ENCODE peak calls at places on chromosomes 6 and 20, in eight cellular contexts. F is stomach, C is HepG2, O is prostate gland, U is SK-N-SH, Q is breast epithelium, I is transverse colon, Y is endothelial cell of umbilical vein. L is an unnamed sample.

GRCh38 chr20:7985916-7986315 is 33.6 kb downstream of the TMX4 start:
- DNase-seq in F (no peak), C (no peak), O (no peak), U (no peak), Q (no peak), I (no peak), Y (no peak), L (no peak)

GRCh38 chr20:46204594-46205205 is 86.6 kb downstream of the CD40 start:
- DNase-seq in F (no peak), C (no peak), O (no peak), U (no peak), Q (no peak), I (no peak), Y (no peak), L (no peak)

GRCh38 chr6:76774750-76775396 is 688.4 kb downstream of the HTR1B start:
- DNase-seq in F (peak; percentile 55), C (no peak), O (no peak), U (no peak), Q (no peak), I (no peak), Y (peak; percentile 84), L (no peak)

GRCh38 chr6:27280540-27281000 is 31.5 kb downstream of the POM121L2 start:
- DNase-seq in F (no peak), C (peak; percentile 10), O (no peak), U (no peak), Q (no peak), I (no peak), Y (no peak), L (no peak)

GRCh38 chr6:128860782-128861181 is 22.2 kb upstream of the LAMA2 start:
- DNase-seq in F (no peak), C (no peak), O (no peak), U (no peak), Q (no peak), I (no peak), Y (no peak), L (no peak)

GRCh38 chr6:123118811-123119210 is 122.8 kb downstream of the CLVS2 start:
- DNase-seq in F (no peak), C (no peak), O (no peak), U (no peak), Q (no peak), I (no peak), Y (no peak), L (no peak)

GRCh38 chr20:1813101-1813529 is 82.1 kb upstream of the SIRPA start:
- DNase-seq in F (peak; percentile 60), C (peak; percentile 78), O (peak; percentile 43), U (no peak), Q (no peak), I (peak; percentile 35), Y (peak; percentile 92), L (peak; percentile 25)

GRCh38 chr6:111662794-111663231 is 57.1 kb upstream of the TRAF3IP2 start:
- DNase-seq in F (no peak), C (no peak), O (peak; percentile 48), U (peak; percentile 67), Q (no peak), I (peak; percentile 26), Y (no peak), L (no peak)

GRCh38 chr6:127550403-127550802 is 26.6 kb upstream of the C6orf58 start:
- DNase-seq in F (no peak), C (no peak), O (no peak), U (no peak), Q (no peak), I (no peak), Y (no peak), L (no peak)

GRCh38 chr20:17946572-17947473 is 21.8 kb downstream of the SNX5 start:
- DNase-seq in F (no peak), C (no peak), O (no peak), U (no peak), Q (no peak), I (no peak), Y (no peak), L (no peak)

GRCh38 chr6:35363293-35363750 is 21.0 kb downstream of the PPARD start:
- DNase-seq in F (no peak), C (no peak), O (no peak), U (peak; percentile 68), Q (no peak), I (no peak), Y (no peak), L (no peak)

GRCh38 chr6:23140879-23141278 is 571.5 kb downstream of the HDGFL1 start:
- DNase-seq in F (no peak), C (no peak), O (no peak), U (no peak), Q (no peak), I (no peak), Y (no peak), L (no peak)

GRCh38 chr20:4065405-4065841 is 50.1 kb upstream of the RNF24 start:
- DNase-seq in F (no peak), C (no peak), O (no peak), U (no peak), Q (no peak), I (no peak), Y (peak; percentile 78), L (no peak)

GRCh38 chr20:51752343-51752951 is 15.7 kb downstream of the ATP9A start:
- DNase-seq in F (no peak), C (peak; percentile 71), O (no peak), U (no peak), Q (no peak), I (no peak), Y (peak; percentile 89), L (no peak)

GRCh38 chr6:114611696-114612095 is 268.9 kb upstream of the HS3ST5 start:
- DNase-seq in F (no peak), C (no peak), O (no peak), U (no peak), Q (no peak), I (no peak), Y (no peak), L (no peak)

GRCh38 chr20:3045042-3045815 is 623 bp upstream of the MRPS26 start:
- DNase-seq in F (peak; percentile 77), C (no peak), O (peak; percentile 74), U (peak; percentile 91), Q (peak; percentile 70), I (peak; percentile 86), Y (no peak), L (no peak)

DNA sequence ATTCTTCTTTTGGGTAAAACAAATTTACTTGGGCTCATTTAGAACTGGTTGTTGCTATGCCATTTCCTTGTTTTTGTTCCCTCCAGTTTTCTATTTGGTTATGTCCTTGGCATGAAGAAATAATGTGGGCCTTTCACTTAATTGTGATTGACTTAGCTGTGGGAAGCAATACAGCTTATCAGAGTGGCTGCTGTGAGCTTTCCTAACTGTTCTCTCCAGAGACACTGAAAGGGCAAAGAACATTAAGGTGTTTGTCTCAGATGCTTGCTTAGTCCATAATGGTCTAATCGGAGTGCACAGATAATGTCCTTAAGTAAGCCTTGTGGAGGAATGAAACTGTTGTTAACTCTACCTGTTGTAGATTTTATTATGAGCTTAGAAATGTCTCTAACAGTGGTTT is 56.6 kb downstream of the SH3BGRL2 start:
- DNase-seq in F (no peak), C (peak; percentile 13), O (no peak), U (no peak), Q (no peak), I (no peak), Y (no peak), L (no peak)
- TF ChIP-seq POLR2AphosphoS5 in F (peak; percentile 5), C (no peak), O (no peak), U (no peak), Q (no peak), I (no peak), Y (no peak), L (no peak)

GRCh38 chr6:126374372-126374771 is 34.5 kb downstream of the CENPW start:
- DNase-seq in F (no peak), C (no peak), O (no peak), U (no peak), Q (no peak), I (no peak), Y (no peak), L (no peak)

GRCh38 chr6:126376682-126377081 is 36.8 kb downstream of the CENPW start:
- DNase-seq in F (no peak), C (no peak), O (no peak), U (no peak), Q (no peak), I (no peak), Y (no peak), L (no peak)

GRCh38 chr6:126372626-126373025 is 32.7 kb downstream of the CENPW start:
- DNase-seq in F (no peak), C (no peak), O (no peak), U (no peak), Q (no peak), I (no peak), Y (no peak), L (no peak)

GRCh38 chr6:126377594-126378153 is 37.8 kb downstream of the CENPW start:
- DNase-seq in F (no peak), C (peak; percentile 33), O (no peak), U (no peak), Q (no peak), I (no peak), Y (no peak), L (no peak)

DNA sequence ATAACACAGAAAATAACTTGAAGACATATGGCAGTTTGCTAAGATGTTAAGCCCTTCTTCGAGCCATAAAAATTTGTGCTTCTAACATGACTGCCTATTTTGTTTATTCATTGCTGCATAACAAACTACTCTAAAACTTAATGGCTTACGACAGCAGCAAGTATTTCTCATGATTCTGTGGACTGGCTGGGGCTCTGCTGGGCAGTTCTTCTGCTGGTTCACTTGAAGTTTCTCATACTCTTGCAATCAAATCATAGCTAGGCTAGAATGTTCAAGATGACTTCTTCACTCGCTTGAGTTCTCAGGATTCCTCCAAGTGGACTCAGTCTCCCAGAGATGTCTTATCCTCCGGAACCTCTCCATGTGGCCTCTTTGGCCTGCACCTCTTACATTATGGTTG is 33.4 kb downstream of the CENPW start:
- DNase-seq in F (no peak), C (no peak), O (no peak), U (no peak), Q (no peak), I (no peak), Y (no peak), L (no peak)
- H3K4me1 ChIP-seq in F (no peaks in the 10 kb centered on the region), C (peaks cover 8% of the 10 kb centered on the region), O (no peaks in the 10 kb centered on the region), U (no peaks in the 10 kb centered on the region), Q (no peaks in the 10 kb centered on the region), I (no peaks in the 10 kb centered on the region), Y (no peaks in the 10 kb centered on the region), L (no peaks in the 10 kb centered on the region)

DNA sequence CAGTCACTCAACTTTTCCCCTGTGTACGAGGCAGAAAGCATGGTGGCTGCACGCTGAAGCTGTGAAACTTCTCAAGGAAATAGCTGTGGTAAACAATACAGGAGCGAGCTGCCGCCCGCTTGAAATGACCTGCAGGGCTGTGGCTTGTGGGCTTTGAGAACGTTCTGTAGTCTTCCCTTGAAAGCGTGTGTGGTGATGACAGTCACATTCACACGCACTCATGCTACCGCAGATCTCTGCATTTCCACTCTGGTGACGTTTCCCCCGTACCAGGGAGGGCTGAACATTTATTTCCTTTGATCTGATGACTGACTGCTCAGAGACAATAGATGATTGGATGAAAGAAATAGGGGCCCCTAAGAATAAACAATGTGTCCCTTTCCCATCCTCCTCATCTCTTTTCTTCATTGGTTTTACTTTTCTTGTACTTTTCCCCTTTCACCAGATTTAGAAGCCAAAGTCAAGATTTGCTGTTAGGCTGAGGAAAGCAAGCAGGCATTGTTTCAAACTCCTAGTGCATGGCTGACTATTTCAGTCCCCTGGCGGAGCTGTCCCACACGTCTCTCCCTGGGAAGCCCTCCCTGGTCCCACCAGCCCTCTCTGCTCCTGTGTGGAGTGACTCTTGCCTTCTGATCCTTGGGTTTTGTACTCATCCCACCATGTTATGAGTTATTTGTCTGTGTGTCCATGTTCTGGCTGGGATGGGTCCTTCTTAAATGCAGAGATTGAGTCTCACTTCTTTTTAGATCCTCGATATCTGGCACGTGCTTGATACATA is 3.9 kb downstream of the SYTL3 start:
- DNase-seq in F (peak; percentile 61), C (no peak), O (no peak), U (no peak), Q (peak; percentile 55), I (peak; percentile 74), Y (no peak), L (no peak)
- TF ChIP-seq POLR2AphosphoS5 in F (peak; percentile 49), C (no peak), O (peak; percentile 8), U (no peak), Q (no peak), I (no peak), Y (no peak), L (peak; percentile 4)

GRCh38 chr6:37180075-37180474 is 10.1 kb downstream of the PIM1 start:
- DNase-seq in F (no peak), C (no peak), O (no peak), U (no peak), Q (no peak), I (no peak), Y (no peak), L (no peak)
- H3K4me1 ChIP-seq in F (peaks cover 2% of the 10 kb centered on the region), C (peaks cover 5% of the 10 kb centered on the region), O (no peaks in the 10 kb centered on the region), U (no peaks in the 10 kb centered on the region), Q (no peaks in the 10 kb centered on the region), I (peaks cover under 1% of the 10 kb centered on the region), Y (no peaks in the 10 kb centered on the region), L (peaks cover 12% of the 10 kb centered on the region)